ENCODE peak calls at places on chromosomes 12 and 14, in five cellular contexts. J is T-cell; Q is SK-MEL-5; X is activated T-helper 1 cell treated with anti-CD3 and anti-CD28 coated beads, Interleukin-2, amount 50 U/mL, for 16 hours; M is LNCaP clone FGC. L is an unnamed sample.

GRCh38 chr14:91835920-91836843 is 31.2 kb downstream of the TC2N start:
- DNase-seq in J (peak), Q (peak), X (peak), M (peak), L (peak)

GRCh38 chr12:43112101-43112661 is 439.8 kb downstream of the ADAMTS20 start:
- DNase-seq in J (no peak), Q (no peak), X (no peak), M (no peak), L (no peak)

GRCh38 chr14:101069666-101070362 is 166.3 kb upstream of the RTL1 start:
- DNase-seq in J (no peak), Q (no peak), X (no peak), M (no peak), L (no peak)

GRCh38 chr12:105485321-105485910 is 154.9 kb downstream of the C12orf75 start:
- DNase-seq in J (no peak), Q (no peak), X (no peak), M (no peak), L (no peak)

GRCh38 chr14:90777830-90778467 is 38.3 kb downstream of the TTC7B start:
- DNase-seq in J (no peak), Q (peak), X (no peak), M (no peak), L (no peak)

GRCh38 chr12:108117163-108117849 is 11.8 kb upstream of the WSCD2 start:
- DNase-seq in J (no peak), Q (no peak), X (no peak), M (no peak), L (no peak)

GRCh38 chr14:99681101-99681831 is 2.8 kb upstream of the CYP46A1 start:
- DNase-seq in J (no peak), Q (no peak), X (no peak), M (no peak), L (no peak)

GRCh38 chr14:30277268-30277667 is 281.7 kb upstream of the G2E3 start:
- DNase-seq in J (no peak), Q (no peak), X (no peak), M (no peak), L (no peak)

GRCh38 chr12:102961488-102961801 is 4.0 kb downstream of the ASCL1 start:
- DNase-seq in J (no peak), Q (no peak), X (no peak), M (no peak), L (no peak)

GRCh38 chr12:59030415-59030814 is 110.1 kb upstream of the LRIG3 start:
- DNase-seq in J (no peak), Q (no peak), X (no peak), M (peak), L (no peak)

GRCh38 chr14:67532998-67533753 is at the start of gene PLEKHH1:
- DNase-seq in J (peak), Q (peak), X (peak), M (peak), L (peak)

GRCh38 chr14:76867536-76868452 is 41.6 kb downstream of the LRRC74A start:
- DNase-seq in J (peak), Q (no peak), X (no peak), M (no peak), L (no peak)

GRCh38 chr14:101591121-101591520 is 29.8 kb downstream of the DIO3 start:
- DNase-seq in J (no peak), Q (no peak), X (no peak), M (no peak), L (no peak)